ENCODE peak calls at places on chromosomes 11 and 22, in nine cellular contexts. One of them, this sample, is unnamed.

GRCh38 chr11:87596176-87596575 is 558.4 kb downstream of the TMEM135 start:
- DNase-seq in GM06990: no peak
- DNase-seq in HFF-Myc: no peak
- DNase-seq in IMR-90: no peak
- DNase-seq in SK-N-SH: no peak
- DNase-seq in GM13977: no peak
- DNase-seq in MCF 10A: no peak
- DNase-seq in endothelial cell: no peak
- DNase-seq in fibroblast of mammary gland: no peak
- DNase-seq in this sample: no peak

GRCh38 chr11:114080219-114080618 is 20.7 kb downstream of the ZBTB16 start:
- DNase-seq in GM06990: no peak
- DNase-seq in endothelial cell: no peak
- DNase-seq in IMR-90: no peak
- DNase-seq in fibroblast of mammary gland: peak
- DNase-seq in HFF-Myc: no peak
- DNase-seq in SK-N-SH: no peak
- DNase-seq in GM13977: no peak
- DNase-seq in MCF 10A: peak
- DNase-seq in this sample: peak

GRCh38 chr11:108973402-108974119 is 308.7 kb downstream of the DDX10 start:
- DNase-seq in HFF-Myc: peak
- DNase-seq in endothelial cell: no peak
- DNase-seq in IMR-90: peak
- DNase-seq in SK-N-SH: no peak
- DNase-seq in GM13977: no peak
- DNase-seq in MCF 10A: peak
- DNase-seq in fibroblast of mammary gland: peak
- DNase-seq in GM06990: no peak
- DNase-seq in this sample: no peak

GRCh38 chr11:74312321-74312720 is 881 bp upstream of the P4HA3 start:
- DNase-seq in fibroblast of mammary gland: peak
- DNase-seq in endothelial cell: no peak
- DNase-seq in MCF 10A: peak
- DNase-seq in SK-N-SH: no peak
- DNase-seq in GM13977: no peak
- DNase-seq in IMR-90: no peak
- DNase-seq in GM06990: no peak
- DNase-seq in HFF-Myc: no peak
- DNase-seq in this sample: no peak

GRCh38 chr11:73321342-73322110 is 13.4 kb downstream of the ARHGEF17 start:
- DNase-seq in GM06990: no peak
- DNase-seq in MCF 10A: no peak
- DNase-seq in IMR-90: peak
- DNase-seq in endothelial cell: peak
- DNase-seq in fibroblast of mammary gland: no peak
- DNase-seq in SK-N-SH: peak
- DNase-seq in HFF-Myc: no peak
- DNase-seq in GM13977: no peak
- DNase-seq in this sample: no peak

GRCh38 chr11:115924744-115925567 is 420.7 kb upstream of the CADM1 start:
- DNase-seq in endothelial cell: no peak
- DNase-seq in HFF-Myc: no peak
- DNase-seq in fibroblast of mammary gland: no peak
- DNase-seq in MCF 10A: no peak
- DNase-seq in SK-N-SH: no peak
- DNase-seq in IMR-90: peak
- DNase-seq in GM06990: peak
- DNase-seq in GM13977: peak
- DNase-seq in this sample: no peak

GRCh38 chr22:17988800-17989513 is 35.4 kb downstream of the MICAL3 start:
- DNase-seq in GM06990: no peak
- DNase-seq in fibroblast of mammary gland: no peak
- DNase-seq in MCF 10A: no peak
- DNase-seq in SK-N-SH: no peak
- DNase-seq in GM13977: no peak
- DNase-seq in HFF-Myc: no peak
- DNase-seq in endothelial cell: no peak
- DNase-seq in IMR-90: no peak
- DNase-seq in this sample: no peak

GRCh38 chr11:69772646-69773045 is 2.5 kb downstream of the FGF4 start:
- DNase-seq in GM06990: no peak
- DNase-seq in HFF-Myc: no peak
- DNase-seq in GM13977: no peak
- DNase-seq in MCF 10A: no peak
- DNase-seq in IMR-90: no peak
- DNase-seq in SK-N-SH: no peak
- DNase-seq in fibroblast of mammary gland: no peak
- DNase-seq in endothelial cell: no peak
- DNase-seq in this sample: no peak

GRCh38 chr11:12266943-12267342 is 110.4 kb upstream of the PARVA start:
- DNase-seq in SK-N-SH: no peak
- DNase-seq in IMR-90: no peak
- DNase-seq in HFF-Myc: no peak
- DNase-seq in MCF 10A: no peak
- DNase-seq in fibroblast of mammary gland: no peak
- DNase-seq in GM06990: no peak
- DNase-seq in GM13977: no peak
- DNase-seq in endothelial cell: no peak
- DNase-seq in this sample: no peak

GRCh38 chr11:19970944-19971343 is 189.3 kb downstream of the DBX1 start:
- DNase-seq in fibroblast of mammary gland: no peak
- DNase-seq in GM06990: no peak
- DNase-seq in HFF-Myc: no peak
- DNase-seq in MCF 10A: no peak
- DNase-seq in SK-N-SH: no peak
- DNase-seq in IMR-90: no peak
- DNase-seq in endothelial cell: no peak
- DNase-seq in GM13977: no peak
- DNase-seq in this sample: no peak

GRCh38 chr11:125679397-125679796 is 1.2 kb downstream of the ACRV1 start:
- DNase-seq in MCF 10A: no peak
- DNase-seq in IMR-90: peak
- DNase-seq in fibroblast of mammary gland: peak
- DNase-seq in HFF-Myc: no peak
- DNase-seq in SK-N-SH: no peak
- DNase-seq in endothelial cell: no peak
- DNase-seq in GM13977: no peak
- DNase-seq in GM06990: no peak
- DNase-seq in this sample: no peak

GRCh38 chr22:49927483-49928184 is 9.2 kb downstream of the CRELD2 start:
- DNase-seq in MCF 10A: no peak
- DNase-seq in IMR-90: no peak
- DNase-seq in SK-N-SH: no peak
- DNase-seq in GM13977: no peak
- DNase-seq in fibroblast of mammary gland: no peak
- DNase-seq in HFF-Myc: no peak
- DNase-seq in GM06990: no peak
- DNase-seq in endothelial cell: no peak
- DNase-seq in this sample: no peak

GRCh38 chr11:92224394-92225205 is at the start of gene FAT3:
- DNase-seq in MCF 10A: no peak
- DNase-seq in SK-N-SH: peak
- DNase-seq in GM13977: peak
- DNase-seq in endothelial cell: peak
- DNase-seq in HFF-Myc: no peak
- DNase-seq in GM06990: no peak
- DNase-seq in IMR-90: peak
- DNase-seq in fibroblast of mammary gland: peak
- DNase-seq in this sample: peak

GRCh38 chr11:24375896-24376295 is 121.0 kb upstream of the LUZP2 start:
- DNase-seq in fibroblast of mammary gland: no peak
- DNase-seq in GM13977: no peak
- DNase-seq in SK-N-SH: no peak
- DNase-seq in GM06990: no peak
- DNase-seq in MCF 10A: no peak
- DNase-seq in endothelial cell: no peak
- DNase-seq in HFF-Myc: no peak
- DNase-seq in IMR-90: peak
- DNase-seq in this sample: no peak

GRCh38 chr11:94473177-94473799 is 20.4 kb downstream of the MRE11 start:
- DNase-seq in fibroblast of mammary gland: no peak
- DNase-seq in SK-N-SH: no peak
- DNase-seq in GM13977: peak
- DNase-seq in HFF-Myc: no peak
- DNase-seq in GM06990: peak
- DNase-seq in endothelial cell: no peak
- DNase-seq in IMR-90: peak
- DNase-seq in MCF 10A: no peak
- DNase-seq in this sample: peak

GRCh38 chr11:35144103-35144741 is 5.3 kb downstream of the CD44 start:
- DNase-seq in endothelial cell: no peak
- DNase-seq in SK-N-SH: no peak
- DNase-seq in IMR-90: peak
- DNase-seq in GM06990: peak
- DNase-seq in fibroblast of mammary gland: peak
- DNase-seq in GM13977: peak
- DNase-seq in MCF 10A: peak
- DNase-seq in HFF-Myc: peak
- DNase-seq in this sample: peak

GRCh38 chr11:79439430-79439892 is 1.4 kb downstream of the TENM4 start:
- DNase-seq in GM06990: peak
- DNase-seq in SK-N-SH: peak
- DNase-seq in MCF 10A: peak
- DNase-seq in IMR-90: peak
- DNase-seq in fibroblast of mammary gland: peak
- DNase-seq in endothelial cell: peak
- DNase-seq in GM13977: no peak
- DNase-seq in HFF-Myc: no peak
- DNase-seq in this sample: no peak

GRCh38 chr11:77074626-77075221 is 8.0 kb downstream of the CAPN5 start:
- DNase-seq in endothelial cell: no peak
- DNase-seq in MCF 10A: no peak
- DNase-seq in GM13977: no peak
- DNase-seq in SK-N-SH: no peak
- DNase-seq in IMR-90: no peak
- DNase-seq in HFF-Myc: no peak
- DNase-seq in GM06990: no peak
- DNase-seq in fibroblast of mammary gland: no peak
- DNase-seq in this sample: no peak

GRCh38 chr11:9203715-9204311 is 61.3 kb downstream of the DENND5A start:
- DNase-seq in GM06990: no peak
- DNase-seq in GM13977: no peak
- DNase-seq in fibroblast of mammary gland: no peak
- DNase-seq in endothelial cell: no peak
- DNase-seq in SK-N-SH: peak
- DNase-seq in IMR-90: no peak
- DNase-seq in HFF-Myc: no peak
- DNase-seq in MCF 10A: no peak
- DNase-seq in this sample: no peak

GRCh38 chr11:121461843-121462242 is 9.1 kb upstream of the SORL1-AS1 start:
- DNase-seq in HFF-Myc: no peak
- DNase-seq in SK-N-SH: no peak
- DNase-seq in fibroblast of mammary gland: no peak
- DNase-seq in IMR-90: no peak
- DNase-seq in endothelial cell: no peak
- DNase-seq in MCF 10A: no peak
- DNase-seq in GM06990: no peak
- DNase-seq in GM13977: no peak
- DNase-seq in this sample: no peak

GRCh38 chr11:132471491-132471890 is 1060.8 kb downstream of the OPCML start:
- DNase-seq in MCF 10A: no peak
- DNase-seq in GM13977: no peak
- DNase-seq in IMR-90: no peak
- DNase-seq in HFF-Myc: no peak
- DNase-seq in GM06990: no peak
- DNase-seq in SK-N-SH: no peak
- DNase-seq in endothelial cell: no peak
- DNase-seq in fibroblast of mammary gland: no peak
- DNase-seq in this sample: no peak
- TF ChIP-seq CTCF in MCF 10A: no peak
- TF ChIP-seq CTCF in GM13977: no peak
- TF ChIP-seq CTCF in IMR-90: no peak
- TF ChIP-seq CTCF in HFF-Myc: no peak
- TF ChIP-seq CTCF in GM06990: no peak
- TF ChIP-seq CTCF in SK-N-SH: no peak
- TF ChIP-seq CTCF in endothelial cell: no peak
- TF ChIP-seq CTCF in fibroblast of mammary gland: no peak
- TF ChIP-seq CTCF in this sample: no peak

GRCh38 chr11:3058753-3059664 is 1.8 kb upstream of the CARS1 start:
- DNase-seq in GM06990: no peak
- DNase-seq in SK-N-SH: no peak
- DNase-seq in IMR-90: peak
- DNase-seq in HFF-Myc: peak
- DNase-seq in GM13977: no peak
- DNase-seq in fibroblast of mammary gland: peak
- DNase-seq in MCF 10A: peak
- DNase-seq in endothelial cell: no peak
- DNase-seq in this sample: no peak
- TF ChIP-seq CTCF in GM06990: no peak
- TF ChIP-seq CTCF in SK-N-SH: no peak
- TF ChIP-seq CTCF in IMR-90: no peak
- TF ChIP-seq CTCF in HFF-Myc: no peak
- TF ChIP-seq CTCF in GM13977: no peak
- TF ChIP-seq CTCF in fibroblast of mammary gland: no peak
- TF ChIP-seq CTCF in MCF 10A: no peak
- TF ChIP-seq CTCF in endothelial cell: no peak
- TF ChIP-seq CTCF in this sample: no peak

GRCh38 chr22:47837703-47838102 is 1075.3 kb downstream of the TBC1D22A start:
- DNase-seq in SK-N-SH: peak
- DNase-seq in IMR-90: no peak
- DNase-seq in MCF 10A: peak
- DNase-seq in HFF-Myc: no peak
- DNase-seq in GM13977: no peak
- DNase-seq in fibroblast of mammary gland: peak
- DNase-seq in GM06990: no peak
- DNase-seq in endothelial cell: peak
- DNase-seq in this sample: no peak
- TF ChIP-seq CTCF in SK-N-SH: peak
- TF ChIP-seq CTCF in IMR-90: peak
- TF ChIP-seq CTCF in MCF 10A: peak
- TF ChIP-seq CTCF in HFF-Myc: no peak
- TF ChIP-seq CTCF in GM13977: peak
- TF ChIP-seq CTCF in fibroblast of mammary gland: peak
- TF ChIP-seq CTCF in GM06990: peak
- TF ChIP-seq CTCF in endothelial cell: no peak
- TF ChIP-seq CTCF in this sample: peak

DNA sequence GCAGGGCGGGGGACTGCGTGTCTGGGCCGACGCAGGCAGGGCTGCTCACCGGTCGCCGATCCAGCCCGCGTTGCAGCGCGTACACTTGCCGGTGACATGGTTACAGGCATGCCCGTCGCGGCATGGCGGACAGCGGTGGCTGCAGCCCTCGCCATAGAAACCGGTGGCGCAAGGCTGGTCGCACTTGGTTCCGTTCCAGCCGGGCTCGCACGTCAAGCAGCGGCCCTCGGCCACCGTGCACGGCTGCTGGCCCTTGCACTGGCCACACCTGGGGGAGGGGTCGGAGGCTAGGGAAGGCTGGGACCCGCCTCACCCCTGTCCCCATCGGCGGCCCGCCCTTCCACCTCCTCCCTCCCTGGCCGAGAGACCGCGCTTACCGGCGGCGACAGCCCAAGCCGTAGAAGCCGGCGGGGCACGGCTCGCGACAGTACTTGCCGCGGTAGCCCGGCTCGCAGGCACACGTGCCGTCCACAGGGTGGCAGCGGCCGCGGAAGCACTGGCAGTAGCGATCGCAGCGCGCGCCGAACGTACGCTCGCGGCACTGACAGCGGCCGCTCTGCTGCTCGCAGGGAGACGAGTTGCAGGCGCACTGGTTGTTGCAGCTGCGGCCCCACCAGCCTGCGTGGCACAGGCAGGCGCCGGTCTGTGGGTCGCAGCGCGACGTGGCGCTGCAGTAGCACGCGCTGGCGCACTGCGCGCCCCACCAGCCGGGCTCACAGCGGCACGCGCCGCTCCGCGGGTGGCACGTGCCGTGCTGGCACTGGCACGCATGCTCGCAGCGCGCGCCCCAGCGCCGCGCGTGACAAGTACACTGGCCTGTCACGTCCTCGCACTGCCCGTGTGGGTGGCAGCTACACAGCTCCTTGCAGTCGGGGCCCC is 6.7 kb downstream of the SCARF2 start:
- DNase-seq in GM13977: peak
- DNase-seq in MCF 10A: no peak
- DNase-seq in fibroblast of mammary gland: no peak
- DNase-seq in endothelial cell: peak
- DNase-seq in HFF-Myc: no peak
- DNase-seq in SK-N-SH: peak
- DNase-seq in IMR-90: no peak
- DNase-seq in GM06990: peak
- DNase-seq in this sample: no peak
- TF ChIP-seq CTCF in GM13977: no peak
- TF ChIP-seq CTCF in MCF 10A: no peak
- TF ChIP-seq CTCF in fibroblast of mammary gland: no peak
- TF ChIP-seq CTCF in endothelial cell: peak
- TF ChIP-seq CTCF in HFF-Myc: peak
- TF ChIP-seq CTCF in SK-N-SH: no peak
- TF ChIP-seq CTCF in IMR-90: no peak
- TF ChIP-seq CTCF in GM06990: peak
- TF ChIP-seq CTCF in this sample: peak

This sample was measured in astrocyte of the cerebellum.